ENCODE peak calls at places on chromosomes 11 and 22, in eight cellular contexts. A is left cardiac atrium; O is stimulated activated CD4-positive, alpha-beta T cell treated with anti-CD3 and anti-CD28 coated beads, Interleukin-15, amount 100 ng/mL, for 1 hour; Q is amygdala; D is small intestine; G is CD8-positive, alpha-beta memory T cell; Y is activated naive CD4-positive, alpha-beta T cell treated with Interleukin-2 at 50 U/mL for 16 hours; S is activated CD4-positive, alpha-beta T cell treated with anti-CD3 and anti-CD28 coated beads, Interleukin-2, amount 50 U/mL, for 24 hours. H is an unnamed sample.
A peak's percentile ranks its signal among the peaks of the same experiment; 100 is the strongest.

GRCh38 chr11:129237456-129237855 is 45.3 kb upstream of the ARHGAP32 start:
- DNase-seq in A (no peak), O (no peak), Q (no peak), D (no peak), G (no peak), Y (no peak), S (no peak), H (no peak)

GRCh38 chr11:94193288-94193687 is 64.6 kb downstream of the PANX1 start:
- DNase-seq in A (no peak), O (no peak), Q (no peak), D (no peak), G (no peak), Y (no peak), S (no peak), H (no peak)

GRCh38 chr22:38865201-38866023 is 6.6 kb downstream of the CBX6 start:
- DNase-seq in A (no peak), O (no peak), Q (no peak), D (no peak), G (no peak), Y (no peak), S (no peak), H (no peak)

GRCh38 chr11:98561216-98561615 is 459.5 kb upstream of the CNTN5 start:
- DNase-seq in A (no peak), O (no peak), Q (no peak), D (no peak), G (no peak), Y (no peak), S (no peak), H (no peak)

GRCh38 chr11:86674965-86675364 is 2.5 kb upstream of the ME3 start:
- DNase-seq in A (no peak), O (no peak), Q (no peak), D (no peak), G (no peak), Y (no peak), S (no peak), H (no peak)

GRCh38 chr11:133842053-133842452 is 3.3 kb downstream of the SPATA19 start:
- DNase-seq in A (no peak), O (no peak), Q (no peak), D (no peak), G (no peak), Y (no peak), S (no peak), H (no peak)

GRCh38 chr11:19352072-19352735 is 111.5 kb upstream of the E2F8 start:
- DNase-seq in A (no peak), O (no peak), Q (no peak), D (no peak), G (no peak), Y (no peak), S (no peak), H (no peak)

GRCh38 chr11:134124660-134125451 is 56.0 kb downstream of the JAM3 start:
- DNase-seq in A (peak; percentile 64), O (no peak), Q (peak; percentile 32), D (peak; percentile 9), G (no peak), Y (no peak), S (no peak), H (no peak)

GRCh38 chr11:65556470-65557279 is 1.5 kb downstream of the LTBP3 start:
- DNase-seq in A (no peak), O (no peak), Q (no peak), D (no peak), G (no peak), Y (no peak), S (no peak), H (no peak)

GRCh38 chr22:35154937-35155387 is 89.0 kb downstream of the ISX start:
- DNase-seq in A (peak; percentile 50), O (no peak), Q (no peak), D (peak; percentile 68), G (no peak), Y (peak; percentile 10), S (no peak), H (peak; percentile 70)

GRCh38 chr11:134037093-134037908 is 31.6 kb upstream of the JAM3 start:
- DNase-seq in A (peak; percentile 85), O (peak; percentile 28), Q (no peak), D (peak; percentile 47), G (peak; percentile 58), Y (peak; percentile 63), S (no peak), H (peak; percentile 66)

GRCh38 chr11:30535818-30536217 is 50.3 kb downstream of the MPPED2 start:
- DNase-seq in A (no peak), O (no peak), Q (no peak), D (no peak), G (no peak), Y (no peak), S (no peak), H (no peak)

GRCh38 chr11:121802542-121802941 is 313.5 kb downstream of the BLID start:
- DNase-seq in A (peak; percentile 53), O (no peak), Q (no peak), D (no peak), G (no peak), Y (no peak), S (no peak), H (no peak)

GRCh38 chr22:48832592-48832991 is 995.1 kb downstream of the BRD1 start:
- DNase-seq in A (no peak), O (no peak), Q (no peak), D (no peak), G (no peak), Y (peak; percentile 9), S (no peak), H (no peak)